ENCODE peak calls at places on chromosomes 11 and 22, in eight cellular contexts. One of them, this sample, is unnamed.

GRCh38 chr22:46577361-46578249 is 40.2 kb upstream of the CELSR1 start:
- DNase-seq in foreskin fibroblast: peak; percentile 35
- DNase-seq in fibroblast of pulmonary artery: no peak
- DNase-seq in heart left ventricle: peak; percentile 52
- DNase-seq in GM12865: no peak
- DNase-seq in upper lobe of right lung: peak; percentile 76
- DNase-seq in hepatocyte: peak; percentile 33
- DNase-seq in AG04449: no peak
- DNase-seq in this sample: no peak

GRCh38 chr11:77030834-77031414 is 3.3 kb upstream of the B3GNT6 start:
- DNase-seq in foreskin fibroblast: no peak
- DNase-seq in fibroblast of pulmonary artery: no peak
- DNase-seq in heart left ventricle: no peak
- DNase-seq in GM12865: no peak
- DNase-seq in upper lobe of right lung: no peak
- DNase-seq in hepatocyte: no peak
- DNase-seq in AG04449: no peak
- DNase-seq in this sample: no peak

GRCh38 chr11:6323291-6323905 is 3.1 kb upstream of the CAVIN3 start:
- DNase-seq in foreskin fibroblast: no peak
- DNase-seq in fibroblast of pulmonary artery: no peak
- DNase-seq in heart left ventricle: no peak
- DNase-seq in GM12865: no peak
- DNase-seq in upper lobe of right lung: no peak
- DNase-seq in hepatocyte: no peak
- DNase-seq in AG04449: no peak
- DNase-seq in this sample: no peak

GRCh38 chr11:69913591-69914285 is 94.5 kb upstream of the FGF3 start:
- DNase-seq in foreskin fibroblast: no peak
- DNase-seq in fibroblast of pulmonary artery: no peak
- DNase-seq in heart left ventricle: peak; percentile 7
- DNase-seq in GM12865: no peak
- DNase-seq in upper lobe of right lung: peak; percentile 49
- DNase-seq in hepatocyte: no peak
- DNase-seq in AG04449: no peak
- DNase-seq in this sample: no peak

GRCh38 chr11:1260023-1260501 is 37.2 kb downstream of the MUC5B start:
- DNase-seq in foreskin fibroblast: peak; percentile 47
- DNase-seq in fibroblast of pulmonary artery: peak; percentile 14
- DNase-seq in heart left ventricle: no peak
- DNase-seq in GM12865: peak; percentile 39
- DNase-seq in upper lobe of right lung: no peak
- DNase-seq in hepatocyte: peak; percentile 54
- DNase-seq in AG04449: no peak
- DNase-seq in this sample: no peak

GRCh38 chr11:29773656-29774264 is 243.1 kb downstream of the KCNA4 start:
- DNase-seq in foreskin fibroblast: no peak
- DNase-seq in fibroblast of pulmonary artery: peak; percentile 93
- DNase-seq in heart left ventricle: peak; percentile 63
- DNase-seq in GM12865: no peak
- DNase-seq in upper lobe of right lung: no peak
- DNase-seq in hepatocyte: peak; percentile 29
- DNase-seq in AG04449: no peak
- DNase-seq in this sample: no peak

GRCh38 chr11:110778351-110778750 is 66.1 kb upstream of the ARHGAP20 start:
- DNase-seq in foreskin fibroblast: peak; percentile 54
- DNase-seq in fibroblast of pulmonary artery: no peak
- DNase-seq in heart left ventricle: no peak
- DNase-seq in GM12865: peak; percentile 48
- DNase-seq in upper lobe of right lung: no peak
- DNase-seq in hepatocyte: no peak
- DNase-seq in AG04449: no peak
- DNase-seq in this sample: no peak

GRCh38 chr22:36331912-36332622 is 55.7 kb downstream of the MYH9 start:
- DNase-seq in foreskin fibroblast: peak; percentile 80
- DNase-seq in fibroblast of pulmonary artery: no peak
- DNase-seq in heart left ventricle: peak; percentile 85
- DNase-seq in GM12865: peak; percentile 75
- DNase-seq in upper lobe of right lung: peak; percentile 82
- DNase-seq in hepatocyte: peak; percentile 47
- DNase-seq in AG04449: no peak
- DNase-seq in this sample: peak; percentile 72

GRCh38 chr11:111598546-111598945 is 3.7 kb upstream of the SIK2 start:
- DNase-seq in foreskin fibroblast: peak; percentile 89
- DNase-seq in fibroblast of pulmonary artery: peak; percentile 72
- DNase-seq in heart left ventricle: peak; percentile 38
- DNase-seq in GM12865: no peak
- DNase-seq in upper lobe of right lung: no peak
- DNase-seq in hepatocyte: peak; percentile 40
- DNase-seq in AG04449: no peak
- DNase-seq in this sample: no peak

GRCh38 chr11:17683378-17684161 is 35.8 kb upstream of the MYOD1 start:
- DNase-seq in foreskin fibroblast: peak; percentile 62
- DNase-seq in fibroblast of pulmonary artery: peak; percentile 48
- DNase-seq in heart left ventricle: no peak
- DNase-seq in GM12865: no peak
- DNase-seq in upper lobe of right lung: no peak
- DNase-seq in hepatocyte: no peak
- DNase-seq in AG04449: no peak
- DNase-seq in this sample: no peak

GRCh38 chr22:45202333-45203149 is 38.2 kb downstream of the KIAA0930 start:
- DNase-seq in foreskin fibroblast: no peak
- DNase-seq in fibroblast of pulmonary artery: no peak
- DNase-seq in heart left ventricle: no peak
- DNase-seq in GM12865: no peak
- DNase-seq in upper lobe of right lung: no peak
- DNase-seq in hepatocyte: no peak
- DNase-seq in AG04449: no peak
- DNase-seq in this sample: no peak

DNA sequence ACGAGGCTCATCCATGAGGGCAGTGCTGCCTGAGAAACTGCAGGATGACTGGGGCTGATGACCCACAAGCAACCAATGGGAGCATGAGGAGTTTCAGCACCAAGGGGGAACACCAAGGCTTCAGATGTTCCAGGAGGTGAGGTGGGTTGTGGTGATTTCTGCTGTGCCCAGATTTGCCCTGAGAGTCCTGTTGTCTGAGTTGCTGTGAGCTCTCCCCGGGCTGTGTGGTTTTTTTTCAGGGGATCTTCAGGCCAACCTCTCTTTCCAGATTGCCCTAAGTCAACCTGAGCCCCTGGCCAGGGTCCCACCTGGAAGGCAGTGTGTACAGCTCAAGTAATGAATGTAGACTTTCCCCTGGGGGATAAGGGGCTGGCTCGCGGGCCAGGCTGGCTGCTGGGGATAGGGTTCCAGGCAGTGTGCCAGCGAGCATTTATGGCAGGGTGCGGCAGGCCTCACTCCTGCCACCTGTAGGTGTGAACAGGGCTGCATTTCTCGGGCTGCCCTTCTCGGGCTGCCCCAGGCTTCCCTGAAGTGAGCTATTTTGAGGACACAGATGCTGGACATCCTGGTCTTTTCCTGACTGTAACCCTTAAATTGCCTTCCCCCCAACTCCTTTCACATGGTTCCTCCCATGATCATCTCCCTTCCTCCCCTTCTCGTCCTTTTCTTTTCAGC is 9.8 kb downstream of the SLC22A6 start:
- DNase-seq in foreskin fibroblast: peak; percentile 8
- DNase-seq in fibroblast of pulmonary artery: peak; percentile 3
- DNase-seq in heart left ventricle: peak; percentile 77
- DNase-seq in GM12865: peak; percentile 11
- DNase-seq in upper lobe of right lung: peak; percentile 73
- DNase-seq in hepatocyte: peak; percentile 73
- DNase-seq in AG04449: no peak
- DNase-seq in this sample: peak; percentile 89
- TF ChIP-seq CTCF in foreskin fibroblast: no peak
- TF ChIP-seq CTCF in fibroblast of pulmonary artery: peak; percentile 33
- TF ChIP-seq CTCF in heart left ventricle: peak; percentile 47
- TF ChIP-seq CTCF in GM12865: peak; percentile 47
- TF ChIP-seq CTCF in upper lobe of right lung: peak; percentile 46
- TF ChIP-seq CTCF in hepatocyte: peak; percentile 51
- TF ChIP-seq CTCF in AG04449: peak; percentile 14
- TF ChIP-seq CTCF in this sample: peak; percentile 83

DNA sequence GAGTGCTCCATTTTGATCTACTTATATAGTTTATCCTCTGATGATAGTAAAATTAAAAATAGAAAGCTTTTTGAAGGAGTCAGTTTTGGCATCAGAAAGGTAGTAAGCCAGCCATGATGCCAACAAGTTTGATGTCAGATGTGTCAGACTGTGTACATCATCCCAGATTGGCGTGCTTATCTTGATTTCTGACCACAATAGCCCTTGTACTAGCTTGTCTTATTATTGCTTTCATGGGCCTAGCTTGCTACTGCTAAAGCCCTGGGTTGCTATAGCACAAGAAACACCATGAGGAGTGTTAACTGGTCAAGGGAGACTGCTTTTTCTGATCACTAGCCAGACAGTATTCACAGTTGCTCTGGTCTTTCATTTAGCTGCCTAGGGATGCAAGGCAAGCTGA is 1038.4 kb downstream of the JRKL start:
- DNase-seq in foreskin fibroblast: no peak
- DNase-seq in fibroblast of pulmonary artery: no peak
- DNase-seq in heart left ventricle: no peak
- DNase-seq in GM12865: no peak
- DNase-seq in upper lobe of right lung: no peak
- DNase-seq in hepatocyte: no peak
- DNase-seq in AG04449: no peak
- DNase-seq in this sample: no peak
- H3K4me3 ChIP-seq in foreskin fibroblast: no peak overlapping the region
- H3K4me3 ChIP-seq in fibroblast of pulmonary artery: no peak overlapping the region
- H3K4me3 ChIP-seq in heart left ventricle: no peak overlapping the region
- H3K4me3 ChIP-seq in GM12865: no peak overlapping the region
- H3K4me3 ChIP-seq in upper lobe of right lung: no peak overlapping the region
- H3K4me3 ChIP-seq in hepatocyte: no peak overlapping the region
- H3K4me3 ChIP-seq in AG04449: no peak overlapping the region
- H3K4me3 ChIP-seq in this sample: no peak overlapping the region

GRCh38 chr22:29113329-29113728 is 40.5 kb downstream of the KREMEN1 start:
- DNase-seq in foreskin fibroblast: no peak
- DNase-seq in fibroblast of pulmonary artery: no peak
- DNase-seq in heart left ventricle: no peak
- DNase-seq in GM12865: no peak
- DNase-seq in upper lobe of right lung: no peak
- DNase-seq in hepatocyte: no peak
- DNase-seq in AG04449: no peak
- DNase-seq in this sample: no peak

GRCh38 chr22:29109853-29110252 is 37.0 kb downstream of the KREMEN1 start:
- DNase-seq in foreskin fibroblast: peak; percentile 56
- DNase-seq in fibroblast of pulmonary artery: no peak
- DNase-seq in heart left ventricle: no peak
- DNase-seq in GM12865: no peak
- DNase-seq in upper lobe of right lung: no peak
- DNase-seq in hepatocyte: peak; percentile 57
- DNase-seq in AG04449: no peak
- DNase-seq in this sample: no peak

GRCh38 chr22:29112680-29113079 is 39.8 kb downstream of the KREMEN1 start:
- DNase-seq in foreskin fibroblast: no peak
- DNase-seq in fibroblast of pulmonary artery: no peak
- DNase-seq in heart left ventricle: no peak
- DNase-seq in GM12865: no peak
- DNase-seq in upper lobe of right lung: no peak
- DNase-seq in hepatocyte: no peak
- DNase-seq in AG04449: no peak
- DNase-seq in this sample: no peak

GRCh38 chr22:29110946-29111345 is 38.1 kb downstream of the KREMEN1 start:
- DNase-seq in foreskin fibroblast: no peak
- DNase-seq in fibroblast of pulmonary artery: no peak
- DNase-seq in heart left ventricle: no peak
- DNase-seq in GM12865: no peak
- DNase-seq in upper lobe of right lung: no peak
- DNase-seq in hepatocyte: no peak
- DNase-seq in AG04449: no peak
- DNase-seq in this sample: no peak

DNA sequence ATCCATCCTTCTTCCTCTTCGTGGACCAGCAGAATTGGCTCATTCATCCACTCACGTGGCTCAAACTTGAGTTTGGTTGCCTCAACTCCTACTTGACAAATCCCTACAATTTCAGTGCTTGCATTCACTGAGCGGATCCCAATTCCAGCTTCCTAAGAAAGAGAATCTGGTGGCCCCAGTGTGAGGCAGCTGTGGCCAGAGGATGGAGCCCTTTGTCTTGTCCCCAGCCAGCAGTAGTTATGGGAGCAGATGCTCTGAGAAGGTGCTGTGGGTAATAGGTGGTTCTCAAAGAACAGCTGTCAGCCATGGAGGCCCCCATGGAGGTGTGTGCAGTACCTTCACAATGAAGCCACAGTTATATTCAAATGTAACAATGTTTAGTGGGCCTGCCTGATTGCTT is 39.3 kb downstream of the KREMEN1 start:
- DNase-seq in foreskin fibroblast: no peak
- DNase-seq in fibroblast of pulmonary artery: no peak
- DNase-seq in heart left ventricle: no peak
- DNase-seq in GM12865: no peak
- DNase-seq in upper lobe of right lung: no peak
- DNase-seq in hepatocyte: no peak
- DNase-seq in AG04449: no peak
- DNase-seq in this sample: no peak
- TF ChIP-seq CTCF in foreskin fibroblast: no peak
- TF ChIP-seq CTCF in fibroblast of pulmonary artery: no peak
- TF ChIP-seq CTCF in heart left ventricle: no peak
- TF ChIP-seq CTCF in GM12865: peak; percentile 4
- TF ChIP-seq CTCF in upper lobe of right lung: no peak
- TF ChIP-seq CTCF in hepatocyte: no peak
- TF ChIP-seq CTCF in AG04449: no peak
- TF ChIP-seq CTCF in this sample: no peak

GRCh38 chr22:37802310-37803194 is 5.2 kb upstream of the GCAT start:
- DNase-seq in foreskin fibroblast: peak; percentile 78
- DNase-seq in fibroblast of pulmonary artery: peak; percentile 59
- DNase-seq in heart left ventricle: peak; percentile 71
- DNase-seq in GM12865: no peak
- DNase-seq in upper lobe of right lung: peak; percentile 86
- DNase-seq in hepatocyte: peak; percentile 84
- DNase-seq in AG04449: no peak
- DNase-seq in this sample: peak; percentile 80

GRCh38 chr22:37803636-37804371 is 3.9 kb upstream of the GCAT start:
- DNase-seq in foreskin fibroblast: no peak
- DNase-seq in fibroblast of pulmonary artery: no peak
- DNase-seq in heart left ventricle: no peak
- DNase-seq in GM12865: no peak
- DNase-seq in upper lobe of right lung: no peak
- DNase-seq in hepatocyte: no peak
- DNase-seq in AG04449: no peak
- DNase-seq in this sample: no peak

GRCh38 chr22:37804502-37804885 is 3.2 kb upstream of the GCAT start:
- DNase-seq in foreskin fibroblast: peak; percentile 26
- DNase-seq in fibroblast of pulmonary artery: no peak
- DNase-seq in heart left ventricle: no peak
- DNase-seq in GM12865: no peak
- DNase-seq in upper lobe of right lung: no peak
- DNase-seq in hepatocyte: peak; percentile 36
- DNase-seq in AG04449: no peak
- DNase-seq in this sample: no peak

GRCh38 chr22:37803195-37803635 is 4.5 kb upstream of the GCAT start:
- DNase-seq in foreskin fibroblast: no peak
- DNase-seq in fibroblast of pulmonary artery: no peak
- DNase-seq in heart left ventricle: no peak
- DNase-seq in GM12865: no peak
- DNase-seq in upper lobe of right lung: no peak
- DNase-seq in hepatocyte: no peak
- DNase-seq in AG04449: no peak
- DNase-seq in this sample: no peak

DNA sequence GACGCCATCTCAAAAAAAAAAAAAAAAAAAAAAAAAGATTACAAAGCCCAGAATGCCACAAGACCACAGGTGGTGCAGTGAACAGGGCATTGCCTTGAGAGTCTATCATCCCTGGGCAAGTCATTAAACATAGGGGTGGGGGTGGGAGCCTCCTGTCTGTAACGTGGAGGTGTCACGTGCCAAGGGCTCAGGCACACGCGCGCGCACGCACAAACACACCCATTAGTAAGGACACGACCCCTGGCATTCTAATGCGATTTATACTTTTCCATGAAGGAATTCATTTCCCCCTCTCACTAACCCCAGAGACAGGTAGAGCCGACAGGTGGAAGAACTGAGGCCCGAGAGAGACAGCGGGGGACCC is 5.8 kb upstream of the GCAT start:
- DNase-seq in foreskin fibroblast: peak; percentile 25
- DNase-seq in fibroblast of pulmonary artery: no peak
- DNase-seq in heart left ventricle: no peak
- DNase-seq in GM12865: no peak
- DNase-seq in upper lobe of right lung: no peak
- DNase-seq in hepatocyte: peak; percentile 65
- DNase-seq in AG04449: no peak
- DNase-seq in this sample: no peak
- H3K4me3 ChIP-seq in foreskin fibroblast: peak overlapping the region; percentile 61
- H3K4me3 ChIP-seq in fibroblast of pulmonary artery: peak overlapping the region; percentile 58
- H3K4me3 ChIP-seq in heart left ventricle: peak overlapping the region; percentile 67
- H3K4me3 ChIP-seq in GM12865: peak overlapping the region; percentile 55
- H3K4me3 ChIP-seq in upper lobe of right lung: peak overlapping the region; percentile 70
- H3K4me3 ChIP-seq in hepatocyte: peak overlapping the region; percentile 81
- H3K4me3 ChIP-seq in AG04449: peak overlapping the region; percentile 61
- H3K4me3 ChIP-seq in this sample: peak overlapping the region; percentile 74